ENCODE peak calls at places on chromosomes 7 and 10, in four cellular contexts. D is A172, T is AG09319, L is A549. N is an unnamed sample.

GRCh38 chr7:132480534-132480933 is 95.7 kb downstream of the PLXNA4 start:
- DNase-seq in D (no peak), T (no peak), L (no peak), N (no peak)

GRCh38 chr10:30384791-30385201 is 35.7 kb upstream of the MTPAP start:
- DNase-seq in D (peak; percentile 50), T (no peak), L (peak; percentile 58), N (no peak)

GRCh38 chr10:49559476-49559875 is 20.6 kb upstream of the ERCC6 start:
- DNase-seq in D (no peak), T (no peak), L (no peak), N (no peak)

GRCh38 chr10:68832596-68832995 is 5.3 kb downstream of the STOX1 start:
- DNase-seq in D (no peak), T (no peak), L (no peak), N (no peak)

GRCh38 chr10:63628526-63629362 is 107.5 kb downstream of the REEP3 start:
- DNase-seq in D (peak; percentile 57), T (no peak), L (no peak), N (peak; percentile 74)

GRCh38 chr10:13801156-13801906 is 214.6 kb downstream of the PRPF18 start:
- DNase-seq in D (no peak), T (no peak), L (no peak), N (no peak)

GRCh38 chr10:102549549-102549948 is 45.8 kb downstream of the SUFU start:
- DNase-seq in D (no peak), T (no peak), L (no peak), N (no peak)

GRCh38 chr10:132064082-132064755 is 1.5 kb upstream of the JAKMIP3 start:
- DNase-seq in D (no peak), T (no peak), L (no peak), N (no peak)

GRCh38 chr10:69655868-69656555 is 26.0 kb downstream of the FAM241B start:
- DNase-seq in D (no peak), T (no peak), L (no peak), N (no peak)

GRCh38 chr7:33710608-33711007 is 194.7 kb upstream of the BMPER start:
- DNase-seq in D (no peak), T (no peak), L (no peak), N (no peak)

GRCh38 chr10:20334559-20334958 is 518.3 kb downstream of the PLXDC2 start:
- DNase-seq in D (no peak), T (no peak), L (no peak), N (no peak)

GRCh38 chr7:132390705-132391104 is 185.6 kb downstream of the PLXNA4 start:
- DNase-seq in D (peak; percentile 81), T (no peak), L (peak; percentile 6), N (no peak)

GRCh38 chr7:45967591-45968157 is 46.6 kb upstream of the IGFBP3 start:
- DNase-seq in D (no peak), T (no peak), L (no peak), N (no peak)

GRCh38 chr7:68488366-68489060 is 1109.8 kb upstream of the AUTS2 start:
- DNase-seq in D (no peak), T (no peak), L (no peak), N (no peak)

GRCh38 chr10:77131214-77131613 is 506.4 kb downstream of the KCNMA1 start:
- DNase-seq in D (no peak), T (no peak), L (no peak), N (no peak)

GRCh38 chr10:784759-785538 is 95.5 kb upstream of the DIP2C start:
- DNase-seq in D (peak; percentile 61), T (peak; percentile 31), L (peak; percentile 54), N (no peak)

GRCh38 chr7:140899883-140900282 is 24.8 kb downstream of the BRAF start:
- DNase-seq in D (no peak), T (no peak), L (no peak), N (peak; percentile 32)

GRCh38 chr10:66836057-66836456 is 89.8 kb upstream of the LRRTM3 start:
- DNase-seq in D (peak; percentile 83), T (no peak), L (no peak), N (no peak)

GRCh38 chr10:120819366-120819765 is 31.8 kb upstream of the WDR11 start:
- DNase-seq in D (no peak), T (no peak), L (no peak), N (no peak)

GRCh38 chr10:55668326-55668922 is 692.6 kb downstream of the ZWINT start:
- DNase-seq in D (peak; percentile 11), T (no peak), L (no peak), N (no peak)

GRCh38 chr10:63720072-63720537 is 198.9 kb downstream of the REEP3 start:
- DNase-seq in D (peak; percentile 62), T (no peak), L (no peak), N (peak; percentile 34)

GRCh38 chr7:73830872-73831655 is at the start of gene CLDN4:
- DNase-seq in D (peak; percentile 85), T (no peak), L (no peak), N (no peak)

GRCh38 chr10:31025142-31025541 is 6.5 kb downstream of the ZNF438 start:
- DNase-seq in D (no peak), T (no peak), L (no peak), N (no peak)

GRCh38 chr7:138890782-138891445 is 90.3 kb downstream of the KIAA1549 start:
- DNase-seq in D (no peak), T (peak; percentile 75), L (peak; percentile 44), N (no peak)

GRCh38 chr7:116177009-116177408 is 33.3 kb upstream of the TES start:
- DNase-seq in D (peak; percentile 53), T (no peak), L (no peak), N (no peak)

GRCh38 chr7:104230606-104231005 is 22.8 kb upstream of the ORC5 start:
- DNase-seq in D (no peak), T (no peak), L (no peak), N (no peak)

GRCh38 chr10:44380829-44381600 is 3.9 kb downstream of the CXCL12 start:
- DNase-seq in D (no peak), T (no peak), L (no peak), N (no peak)

N was measured in NCI-H2227 treated with DMSO at 0.1 percent for 48 hours.